ENCODE peak calls at places on chromosome 14, in six cellular contexts. C is WTC11, I is heart right ventricle, S is HCT116, E is natural killer cell, M is stomach. O is an unnamed sample.

GRCh38 chr14:71204231-71204630 is 297.0 kb downstream of the PCNX1 start:
- DNase-seq in C (no peak), I (no peak), S (no peak), E (no peak), M (no peak), O (no peak)

GRCh38 chr14:54356172-54356571 is 40.6 kb upstream of the CDKN3 start:
- DNase-seq in C (no peak), I (no peak), S (no peak), E (no peak), M (no peak), O (no peak)

GRCh38 chr14:91225025-91225424 is 19.5 kb downstream of the GPR68 start:
- DNase-seq in C (no peak), I (no peak), S (no peak), E (no peak), M (no peak), O (no peak)

GRCh38 chr14:81728447-81728846 is 194.8 kb upstream of the SEL1L start:
- DNase-seq in C (no peak), I (no peak), S (no peak), E (no peak), M (no peak), O (no peak)

GRCh38 chr14:89000007-89000942 is 175.8 kb downstream of the TTC8 start:
- DNase-seq in C (peak; percentile 19), I (no peak), S (peak; percentile 53), E (no peak), M (peak; percentile 47), O (no peak)

GRCh38 chr14:94394594-94395305 is 6.3 kb upstream of the SERPINA1 start:
- DNase-seq in C (no peak), I (peak; percentile 27), S (no peak), E (no peak), M (no peak), O (no peak)

GRCh38 chr14:44778562-44778961 is 183.2 kb downstream of the KLHL28 start:
- DNase-seq in C (no peak), I (no peak), S (no peak), E (no peak), M (no peak), O (no peak)

GRCh38 chr14:54653764-54654469 is 87.0 kb downstream of the SAMD4A start:
- DNase-seq in C (no peak), I (peak; percentile 72), S (no peak), E (no peak), M (no peak), O (no peak)

GRCh38 chr14:74569826-74570591 is 42.0 kb downstream of the LTBP2 start:
- DNase-seq in C (no peak), I (no peak), S (no peak), E (no peak), M (no peak), O (no peak)

GRCh38 chr14:101927859-101928258 is 36.5 kb upstream of the DYNC1H1 start:
- DNase-seq in C (no peak), I (peak; percentile 93), S (no peak), E (no peak), M (peak; percentile 53), O (no peak)

GRCh38 chr14:34355584-34356266 is 106.3 kb downstream of the SPTSSA start:
- DNase-seq in C (no peak), I (peak; percentile 25), S (no peak), E (no peak), M (no peak), O (no peak)

GRCh38 chr14:24113379-24113800 is 1.2 kb upstream of the DCAF11 start:
- DNase-seq in C (no peak), I (no peak), S (no peak), E (no peak), M (no peak), O (no peak)

GRCh38 chr14:100906420-100906819 is 2.9 kb upstream of the RTL1 start:
- DNase-seq in C (peak; percentile 61), I (no peak), S (no peak), E (no peak), M (no peak), O (no peak)

GRCh38 chr14:92922883-92923743 is at the start of gene CHGA:
- DNase-seq in C (peak; percentile 86), I (peak; percentile 51), S (no peak), E (peak; percentile 56), M (peak; percentile 44), O (peak; percentile 48)

GRCh38 chr14:35367056-35367372 is 37.5 kb downstream of the NFKBIA start:
- DNase-seq in C (no peak), I (no peak), S (no peak), E (no peak), M (no peak), O (no peak)

GRCh38 chr14:60807971-60808370 is 73.4 kb downstream of the MNAT1 start:
- DNase-seq in C (no peak), I (no peak), S (no peak), E (no peak), M (no peak), O (no peak)

GRCh38 chr14:87430810-87431209 is 562.2 kb downstream of the GALC start:
- DNase-seq in C (no peak), I (no peak), S (no peak), E (no peak), M (no peak), O (no peak)

GRCh38 chr14:93410893-93411292 is 19.8 kb upstream of the UNC79 start:
- DNase-seq in C (no peak), I (no peak), S (no peak), E (no peak), M (no peak), O (no peak)

GRCh38 chr14:31770271-31770670 is 209.1 kb downstream of the NUBPL start:
- DNase-seq in C (no peak), I (no peak), S (no peak), E (no peak), M (no peak), O (no peak)

GRCh38 chr14:90536511-90537191 is 139.8 kb downstream of the CALM1 start:
- DNase-seq in C (no peak), I (peak; percentile 75), S (no peak), E (no peak), M (no peak), O (no peak)

GRCh38 chr14:104897286-104898194 is 27.1 kb upstream of the PLD4 start:
- DNase-seq in C (no peak), I (no peak), S (no peak), E (no peak), M (no peak), O (no peak)

GRCh38 chr14:103625361-103626095 is 3.5 kb upstream of the KLC1 start:
- DNase-seq in C (no peak), I (no peak), S (no peak), E (no peak), M (no peak), O (peak; percentile 39)

GRCh38 chr14:67768219-67768618 is 48.2 kb downstream of the ZFYVE26 start:
- DNase-seq in C (no peak), I (no peak), S (no peak), E (no peak), M (no peak), O (no peak)
- TF ChIP-seq CTCF in C (no peak), I (no peak), S (no peak), E (no peak), M (no peak), O (no peak)

DNA sequence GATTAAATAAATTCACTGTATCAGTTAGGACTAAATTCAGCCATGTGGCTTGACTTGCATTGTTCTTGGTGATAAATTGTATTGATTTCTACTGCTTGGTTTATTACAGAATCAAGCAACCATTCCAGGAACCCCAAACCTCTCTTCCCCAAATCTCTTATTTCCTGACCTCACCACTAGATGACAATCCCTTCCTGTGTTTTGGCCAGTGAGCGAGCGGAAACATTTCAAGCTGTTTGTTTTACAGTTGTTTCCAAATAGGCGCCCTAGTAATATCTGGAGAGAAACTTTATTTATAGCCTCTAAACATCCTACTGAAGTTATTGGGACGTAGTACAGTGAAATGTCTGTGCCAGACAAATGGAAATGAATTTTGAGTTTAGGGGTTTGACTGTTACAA is 161.1 kb downstream of the SNAPC1 start:
- DNase-seq in C (no peak), I (no peak), S (no peak), E (no peak), M (no peak), O (no peak)
- TF ChIP-seq CTCF in C (no peak), I (no peak), S (no peak), E (no peak), M (no peak), O (no peak)

GRCh38 chr14:67762051-67762450 is 54.3 kb downstream of the ZFYVE26 start:
- DNase-seq in C (no peak), I (no peak), S (no peak), E (no peak), M (no peak), O (no peak)

GRCh38 chr14:67763158-67763822 is 53.1 kb downstream of the ZFYVE26 start:
- DNase-seq in C (no peak), I (no peak), S (no peak), E (no peak), M (no peak), O (no peak)

GRCh38 chr14:67764496-67764895 is 51.9 kb downstream of the ZFYVE26 start:
- DNase-seq in C (no peak), I (no peak), S (no peak), E (no peak), M (no peak), O (no peak)

GRCh38 chr14:67765192-67765834 is 51.1 kb downstream of the ZFYVE26 start:
- DNase-seq in C (no peak), I (no peak), S (no peak), E (no peak), M (no peak), O (no peak)

DNA sequence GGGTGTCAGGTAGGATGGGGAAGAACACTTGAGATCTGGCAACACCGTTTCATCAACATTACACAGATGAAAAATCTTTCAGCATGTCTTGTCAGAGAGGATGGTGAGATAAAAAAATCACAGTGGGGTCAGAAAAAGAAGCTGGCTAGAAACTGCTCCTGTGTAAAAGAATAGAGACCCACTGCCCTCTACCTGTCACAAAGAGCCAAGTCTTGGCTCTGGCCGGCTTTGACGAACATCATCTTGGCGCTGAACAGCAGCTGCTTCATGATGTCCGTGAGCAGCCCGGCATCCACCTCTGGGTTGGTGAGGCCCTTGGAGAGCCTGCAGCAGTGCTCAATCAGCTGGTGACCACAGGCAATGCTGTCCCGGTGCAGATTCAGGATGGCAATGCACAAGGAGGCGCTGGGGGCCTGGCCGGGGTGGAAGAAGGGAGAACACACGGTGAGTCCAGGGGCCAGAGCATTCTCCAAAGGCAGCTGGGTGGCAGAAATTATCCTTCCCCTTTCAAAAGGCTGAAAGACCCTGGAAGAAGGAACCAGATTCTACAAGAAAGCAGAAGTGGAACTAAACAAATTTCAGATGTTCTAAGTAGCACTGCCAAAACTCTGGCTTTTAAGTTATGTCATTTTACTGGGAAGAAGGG is 50.2 kb downstream of the ZFYVE26 start:
- DNase-seq in C (no peak), I (no peak), S (no peak), E (no peak), M (no peak), O (no peak)
- TF ChIP-seq CTCF in C (no peak), I (no peak), S (no peak), E (no peak), M (no peak), O (no peak)

GRCh38 chr14:76551906-76552305 is 176.0 kb downstream of the ESRRB start:
- DNase-seq in C (peak; percentile 18), I (no peak), S (no peak), E (no peak), M (no peak), O (no peak)

GRCh38 chr14:76550534-76550933 is 174.6 kb downstream of the ESRRB start:
- DNase-seq in C (no peak), I (no peak), S (peak; percentile 31), E (no peak), M (no peak), O (no peak)

GRCh38 chr14:76551116-76551515 is 175.2 kb downstream of the ESRRB start:
- DNase-seq in C (no peak), I (no peak), S (no peak), E (no peak), M (no peak), O (no peak)

GRCh38 chr14:76541594-76542219 is 165.8 kb downstream of the ESRRB start:
- DNase-seq in C (no peak), I (no peak), S (no peak), E (no peak), M (no peak), O (no peak)

GRCh38 chr14:76546426-76547221 is 170.7 kb downstream of the ESRRB start:
- DNase-seq in C (peak; percentile 72), I (no peak), S (peak; percentile 50), E (no peak), M (no peak), O (no peak)
- TF ChIP-seq CTCF in C (peak; percentile 95), I (peak; percentile 23), S (peak; percentile 43), E (no peak), M (no peak), O (no peak)

O was measured in activated B cell treated with CpG ODN at 0.5 μM for 24 hours.